ENCODE peak calls at places on chromosomes 3 and 15, in four cellular contexts. Y, S, G and A are unnamed samples.

GRCh38 chr3:109316162-109316730 is at the start of gene DPPA2:
- DNase-seq in S (no peak), G (peak), Y (no peak), A (peak)

GRCh38 chr3:15536856-15537255 is 15.3 kb upstream of the COLQ start:
- DNase-seq in Y (no peak), S (no peak), G (no peak), A (no peak)

GRCh38 chr15:23866832-23867231 is 179.7 kb upstream of the NDN start:
- DNase-seq in Y (no peak), S (peak), G (no peak), A (no peak)

GRCh38 chr3:186257866-186258265 is 104.2 kb downstream of the DGKG start:
- DNase-seq in G (no peak), Y (no peak), S (no peak), A (no peak)

GRCh38 chr3:59364471-59364870 is 314.6 kb upstream of the CFAP20DC start:
- DNase-seq in G (no peak), S (no peak), Y (no peak), A (no peak)

GRCh38 chr15:50798684-50799083 is 33.2 kb upstream of the SPPL2A start:
- DNase-seq in G (no peak), Y (no peak), S (no peak), A (no peak)

GRCh38 chr3:158404319-158404718 is 166.7 kb upstream of the MLF1 start:
- DNase-seq in Y (no peak), S (no peak), G (no peak), A (no peak)

GRCh38 chr15:88719654-88720053 is 80.8 kb downstream of the ISG20 start:
- DNase-seq in Y (no peak), G (peak), S (no peak), A (no peak)

GRCh38 chr15:69658401-69658945 is 205.9 kb downstream of the RPLP1 start:
- DNase-seq in Y (no peak), G (no peak), S (no peak), A (no peak)

GRCh38 chr15:100291106-100291505 is 50.7 kb downstream of the ADAMTS17 start:
- DNase-seq in S (no peak), Y (no peak), G (no peak), A (no peak)

GRCh38 chr3:39990532-39990931 is 181.1 kb downstream of the MYRIP start:
- DNase-seq in G (peak), Y (peak), S (peak), A (no peak)

GRCh38 chr3:6266135-6266534 is 594.8 kb upstream of the GRM7 start:
- DNase-seq in S (no peak), Y (no peak), G (no peak), A (no peak)

GRCh38 chr15:92932946-92933649 is 33.0 kb downstream of the CHD2 start:
- DNase-seq in G (no peak), Y (no peak), S (peak), A (no peak)

GRCh38 chr3:67524046-67524445 is 130.4 kb downstream of the SUCLG2 start:
- DNase-seq in Y (no peak), G (no peak), S (no peak), A (no peak)

GRCh38 chr3:115399751-115400150 is 223.6 kb upstream of the GAP43 start:
- DNase-seq in S (no peak), Y (no peak), G (no peak), A (no peak)

GRCh38 chr3:109804697-109805096 is 467.4 kb upstream of the DPPA4 start:
- DNase-seq in G (no peak), S (no peak), Y (peak), A (no peak)

GRCh38 chr3:110069641-110070538 is 732.5 kb upstream of the DPPA4 start:
- DNase-seq in G (no peak), S (no peak), Y (no peak), A (no peak)

GRCh38 chr3:117887031-117887430 is 1147.6 kb downstream of the IGSF11 start:
- DNase-seq in G (no peak), Y (no peak), S (no peak), A (no peak)

GRCh38 chr3:184188080-184188479 is 2.1 kb downstream of the ABCF3 start:
- DNase-seq in Y (no peak), G (no peak), S (no peak), A (no peak)

GRCh38 chr3:177431525-177432255 is 234.4 kb upstream of the TBL1XR1 start:
- DNase-seq in Y (no peak), G (peak), S (no peak), A (no peak)

GRCh38 chr3:114727373-114727772 is 419.7 kb downstream of the ZBTB20 start:
- DNase-seq in Y (no peak), G (no peak), S (no peak), A (no peak)

GRCh38 chr3:13896473-13897154 is 16.7 kb upstream of the WNT7A start:
- DNase-seq in S (peak), Y (peak), G (peak), A (no peak)

DNA sequence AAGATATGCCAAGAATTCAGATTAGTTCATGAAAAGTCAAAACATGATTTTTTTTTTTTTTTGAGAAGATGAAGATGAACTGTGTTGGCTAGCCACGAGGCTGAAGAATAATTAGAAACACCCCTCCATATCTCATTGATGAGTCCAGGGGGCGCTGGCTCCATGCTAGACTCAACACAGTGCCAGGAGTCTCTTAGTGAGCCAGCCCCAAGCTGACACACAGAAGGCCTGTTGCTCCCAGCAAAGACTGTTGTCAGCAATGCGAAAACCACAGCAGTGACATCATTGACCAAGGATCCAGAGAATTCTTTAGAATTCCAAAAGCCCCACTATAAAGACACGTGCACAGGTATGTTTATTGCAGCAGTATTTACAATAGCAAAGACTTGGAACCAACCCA is 185.2 kb downstream of the ANXA2 start:
- DNase-seq in S (peak), G (no peak), Y (no peak), A (no peak)
- TF ChIP-seq FOSL1 in S (no peak), G (no peak), Y (no peak), A (no peak)

GRCh38 chr3:28924744-28925360 is 356.0 kb upstream of the RBMS3 start:
- DNase-seq in Y (no peak), S (no peak), G (no peak), A (no peak)

GRCh38 chr3:28922376-28922775 is 358.5 kb upstream of the RBMS3 start:
- DNase-seq in S (no peak), Y (no peak), G (no peak), A (no peak)

DNA sequence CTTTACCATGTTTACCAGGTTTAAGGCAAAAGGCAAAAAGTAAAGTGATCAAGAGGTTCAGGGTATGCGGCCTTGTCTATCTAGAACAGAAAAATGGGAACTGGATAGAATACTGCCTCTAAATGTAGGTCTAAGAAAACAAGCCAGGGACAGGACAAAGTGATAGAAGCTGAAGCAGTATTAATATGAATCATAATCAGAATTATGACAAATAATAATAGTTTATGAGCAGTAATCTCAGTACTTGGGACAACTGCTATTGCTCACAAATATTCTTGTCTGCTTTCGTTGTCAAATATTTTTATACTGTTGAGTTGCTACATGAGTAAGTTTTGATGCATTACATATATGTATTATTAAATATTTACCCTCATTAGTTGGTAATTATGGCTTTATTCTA is 356.9 kb upstream of the RBMS3 start:
- DNase-seq in S (no peak), G (no peak), Y (no peak), A (no peak)
- TF ChIP-seq FOSL1 in S (no peak), G (no peak), Y (no peak), A (no peak)

GRCh38 chr3:129104498-129105079 is 17.0 kb downstream of the RAB43 start:
- DNase-seq in Y (no peak), G (no peak), S (no peak), A (no peak)

GRCh38 chr3:129105862-129106261 is 15.7 kb downstream of the RAB43 start:
- DNase-seq in G (no peak), Y (no peak), S (no peak), A (no peak)

GRCh38 chr3:129106866-129107565 is 14.6 kb downstream of the RAB43 start:
- DNase-seq in S (no peak), Y (no peak), G (no peak), A (no peak)

GRCh38 chr3:129106320-129106719 is 15.3 kb downstream of the RAB43 start:
- DNase-seq in G (no peak), S (no peak), Y (no peak), A (no peak)

DNA sequence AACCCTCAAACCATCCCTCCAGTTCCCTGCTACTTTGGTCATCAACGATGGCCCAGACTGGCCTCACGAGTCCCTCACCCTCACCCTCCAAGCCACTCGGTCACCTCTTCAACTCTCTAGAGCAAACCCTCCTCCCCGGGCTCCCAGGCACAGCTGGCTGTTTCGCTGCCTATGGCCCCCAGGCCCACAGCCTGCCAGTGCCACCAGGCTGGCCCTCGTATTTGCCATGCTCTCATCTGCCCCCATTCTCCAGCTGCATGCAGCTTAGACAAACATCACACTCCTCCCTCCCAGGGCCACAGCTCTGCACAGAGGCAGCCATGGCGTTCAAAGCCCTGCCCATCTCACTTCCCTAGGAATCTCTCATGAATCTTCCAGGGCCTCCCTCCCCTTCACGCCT is 13.8 kb downstream of the RAB43 start:
- DNase-seq in Y (no peak), S (no peak), G (no peak), A (no peak)
- TF ChIP-seq FOSL1 in Y (no peak), S (no peak), G (no peak), A (no peak)

DNA sequence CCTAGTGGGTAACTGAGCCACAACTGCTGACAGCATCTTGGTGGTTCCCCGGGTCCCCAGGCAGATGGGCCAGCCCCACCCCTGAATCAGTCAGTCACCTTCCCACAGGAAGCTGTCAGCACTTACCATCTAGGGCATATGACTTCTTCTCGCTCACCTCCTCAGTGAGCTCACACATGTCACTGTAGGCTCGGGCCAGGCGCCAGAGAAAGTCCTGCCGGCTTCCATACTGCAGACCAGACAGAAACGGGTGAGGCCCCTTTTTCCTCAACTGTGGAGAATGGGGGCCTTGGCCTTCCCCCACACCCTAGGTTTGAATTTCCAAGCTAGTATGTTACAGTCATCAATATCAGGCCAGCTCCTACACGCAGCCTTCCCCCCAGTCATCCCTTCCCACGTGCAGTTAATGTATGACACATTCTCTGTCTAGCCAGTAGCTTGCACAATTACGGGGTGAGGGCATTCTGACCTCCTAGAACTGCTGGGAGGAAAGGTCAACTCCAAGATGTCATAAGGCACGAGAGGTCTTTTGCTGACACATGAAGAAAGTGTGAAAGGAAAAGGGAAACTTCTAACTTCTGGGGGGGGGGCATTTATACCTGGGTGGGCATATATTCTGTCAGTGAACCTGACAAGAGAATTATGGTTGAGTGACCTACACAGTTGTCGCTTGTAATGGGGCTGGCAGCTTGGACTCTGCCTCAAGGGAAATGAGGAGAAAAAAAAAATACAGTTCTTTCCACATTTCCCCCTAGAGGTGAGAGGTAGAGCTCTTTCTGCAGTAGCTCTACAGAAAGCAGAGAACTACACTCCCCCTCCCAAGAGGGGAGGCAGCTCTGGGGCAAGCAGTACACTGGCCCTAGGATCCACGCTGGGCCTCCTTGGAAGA is 10.9 kb downstream of the RMDN3 start:
- DNase-seq in S (no peak), G (peak), Y (no peak), A (no peak)
- TF ChIP-seq FOSL1 in S (no peak), G (peak), Y (no peak), A (no peak)

DNA sequence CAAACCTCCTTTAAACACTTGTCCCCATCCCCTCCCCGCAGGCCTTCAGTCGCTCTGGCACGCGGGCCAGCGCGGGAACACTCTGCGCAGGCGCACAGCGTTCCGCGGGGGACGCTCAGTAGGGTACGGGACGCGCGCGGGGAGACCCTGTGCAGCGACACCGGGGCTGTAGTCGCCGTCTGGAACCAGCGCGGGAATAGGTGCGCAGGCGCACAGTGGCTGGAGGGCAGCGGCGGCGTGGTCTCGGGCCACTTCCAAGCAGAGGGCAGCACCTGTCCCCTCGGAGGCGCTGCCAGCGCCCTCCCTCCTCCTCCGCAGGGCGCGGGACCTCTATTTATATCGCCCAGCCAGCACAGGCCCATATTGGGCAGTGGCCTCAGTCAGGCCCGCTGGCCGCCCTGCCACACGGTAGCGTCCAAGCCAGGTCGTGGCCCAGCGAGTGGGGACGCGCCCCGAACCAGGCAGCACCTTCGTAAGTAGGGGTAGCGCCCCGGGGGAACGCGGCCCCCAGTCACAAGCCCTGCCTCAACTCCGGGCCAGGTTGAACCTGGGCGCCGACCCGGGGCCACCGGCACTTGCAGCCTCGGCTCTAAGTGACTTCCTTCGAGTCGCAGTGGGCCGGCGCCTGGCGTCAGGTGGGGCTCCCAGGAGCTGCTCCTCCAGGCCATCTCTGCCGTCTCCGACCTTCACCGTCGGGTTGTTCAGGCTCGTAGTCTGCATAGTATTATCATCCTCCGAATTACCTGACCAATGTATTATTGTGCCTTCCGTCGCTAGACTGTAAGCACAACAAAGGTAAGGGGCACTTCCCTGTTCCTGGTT is at the start of gene KBTBD12:
- DNase-seq in S (no peak), Y (no peak), G (no peak), A (peak)
- TF ChIP-seq FOSL1 in S (no peak), Y (no peak), G (no peak), A (no peak)

DNA sequence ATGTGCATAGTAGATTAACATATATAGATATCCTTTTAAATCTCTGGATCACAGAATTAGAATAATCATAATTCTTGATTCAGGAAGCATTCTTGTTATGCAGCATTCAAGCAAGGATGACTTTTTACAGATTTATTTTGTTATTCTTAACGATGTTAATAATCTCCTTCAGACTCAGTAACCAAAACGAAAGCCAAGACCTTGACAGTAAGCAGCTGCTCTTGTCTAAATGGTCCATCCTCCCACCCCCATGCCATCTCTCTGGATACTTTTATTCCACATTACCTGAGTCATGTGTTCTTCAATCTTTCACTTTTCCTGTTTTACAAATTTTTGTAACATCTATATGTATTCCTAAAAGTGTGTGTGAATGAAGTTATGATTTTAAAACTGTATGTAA is 33.3 kb upstream of the GPR171 start:
- DNase-seq in G (no peak), S (no peak), Y (no peak), A (no peak)
- TF ChIP-seq FOSL1 in G (no peak), S (no peak), Y (no peak), A (no peak)

GRCh38 chr3:18752273-18752934 is 327.3 kb upstream of the SATB1 start:
- DNase-seq in S (no peak), G (no peak), Y (no peak), A (no peak)

GRCh38 chr3:18757476-18757875 is 332.3 kb upstream of the SATB1 start:
- DNase-seq in S (no peak), G (no peak), Y (no peak), A (no peak)

GRCh38 chr3:18747383-18747782 is 322.2 kb upstream of the SATB1 start:
- DNase-seq in S (no peak), G (no peak), Y (no peak), A (no peak)

DNA sequence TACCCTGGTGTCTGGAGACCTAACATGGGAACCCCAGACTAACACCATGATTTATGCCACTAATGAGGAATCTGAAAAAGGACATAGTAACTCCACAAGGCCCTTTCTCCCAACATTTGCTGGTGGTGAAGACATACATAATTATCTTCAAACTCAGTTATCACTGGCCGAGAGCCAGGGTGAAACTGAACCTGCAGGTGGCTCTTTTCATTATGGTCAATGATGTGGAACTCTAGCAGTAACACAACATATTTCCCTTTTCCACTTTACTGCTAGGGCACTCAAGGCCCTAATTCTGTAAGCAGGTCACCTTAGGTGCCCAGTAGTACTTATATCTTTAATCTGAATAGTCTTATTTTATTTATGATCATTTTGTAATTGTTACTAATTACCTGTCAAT is 326.4 kb upstream of the SATB1 start:
- DNase-seq in G (no peak), Y (no peak), S (no peak), A (no peak)
- TF ChIP-seq FOSL1 in G (no peak), Y (no peak), S (no peak), A (no peak)